ENCODE peak calls at places on chromosomes 6 and 20, in five cellular contexts. V is heart left ventricle, U is IMR-90, S is HCT116, W is body of pancreas. R is an unnamed sample. For H3K4me1, the result is how much of the 10 kb centered on the place peaks cover.

GRCh38 chr20:44646023-44646640 is 5.4 kb downstream of the ADA start:
- ATAC-seq in V (no peak), U (no peak), S (no peak), W (no peak), R (no peak)

GRCh38 chr6:150236544-150236943 is 93.7 kb downstream of the PPP1R14C start:
- ATAC-seq in V (peak), U (no peak), S (no peak), W (peak), R (no peak)

GRCh38 chr20:50368813-50369224 is 141.4 kb upstream of the PTPN1 start:
- ATAC-seq in V (peak), U (no peak), S (peak), W (no peak), R (peak)

GRCh38 chr6:157092736-157093135 is 230.6 kb downstream of the TMEM242 start:
- ATAC-seq in V (peak), U (no peak), S (no peak), W (no peak), R (no peak)

GRCh38 chr6:147322299-147323162 is 118.3 kb downstream of the STXBP5 start:
- ATAC-seq in V (no peak), U (peak), S (no peak), W (no peak), R (peak)

GRCh38 chr20:38635721-38636285 is 34.2 kb downstream of the ARHGAP40 start:
- ATAC-seq in V (no peak), U (no peak), S (no peak), W (no peak), R (no peak)

GRCh38 chr6:98832282-98833100 is 1.9 kb upstream of the POU3F2 start:
- ATAC-seq in V (peak), U (peak), S (no peak), W (no peak), R (peak)

GRCh38 chr6:108168501-108168979 is 2.7 kb downstream of the NR2E1 start:
- ATAC-seq in V (peak), U (peak), S (no peak), W (no peak), R (peak)

GRCh38 chr6:131660195-131660594 is 23.1 kb downstream of the ENPP3 start:
- ATAC-seq in V (no peak), U (peak), S (peak), W (no peak), R (no peak)

GRCh38 chr20:59078231-59078630 is 35.6 kb upstream of the PRELID3B start:
- ATAC-seq in V (no peak), U (no peak), S (no peak), W (no peak), R (no peak)

GRCh38 chr6:81937296-81937937 is 184.9 kb upstream of the TENT5A start:
- ATAC-seq in V (no peak), U (no peak), S (no peak), W (no peak), R (no peak)

GRCh38 chr6:133432021-133432989 is 191.1 kb downstream of the EYA4 start:
- ATAC-seq in V (peak), U (no peak), S (no peak), W (no peak), R (no peak)

GRCh38 chr6:111598211-111598610 is 7.5 kb downstream of the TRAF3IP2 start:
- ATAC-seq in V (no peak), U (peak), S (no peak), W (no peak), R (no peak)

GRCh38 chr6:81736428-81736827 is 16.1 kb downstream of the TENT5A start:
- ATAC-seq in V (peak), U (no peak), S (no peak), W (no peak), R (no peak)

GRCh38 chr20:64023278-64024140 is 12.5 kb upstream of the C20orf204 start:
- ATAC-seq in V (no peak), U (no peak), S (no peak), W (no peak), R (no peak)

GRCh38 chr6:149164199-149164745 is 153.2 kb upstream of the TAB2 start:
- ATAC-seq in V (no peak), U (no peak), S (no peak), W (no peak), R (no peak)

GRCh38 chr6:132209351-132209750 is 191.9 kb downstream of the MOXD1 start:
- ATAC-seq in V (no peak), U (no peak), S (peak), W (no peak), R (no peak)

GRCh38 chr20:49843770-49844169 is 31.1 kb downstream of the SLC9A8 start:
- ATAC-seq in V (no peak), U (no peak), S (no peak), W (no peak), R (no peak)

GRCh38 chr20:18717062-18717461 is 96.5 kb upstream of the SCP2D1 start:
- ATAC-seq in V (no peak), U (no peak), S (no peak), W (no peak), R (no peak)

GRCh38 chr6:2471474-2471873 is 226.1 kb upstream of the GMDS start:
- ATAC-seq in V (no peak), U (no peak), S (no peak), W (no peak), R (no peak)

GRCh38 chr6:8180327-8181161 is 78.2 kb upstream of the EEF1E1 start:
- ATAC-seq in V (no peak), U (peak), S (peak), W (no peak), R (no peak)

GRCh38 chr6:33416386-33417126 is 1.4 kb downstream of the CUTA start:
- ATAC-seq in V (no peak), U (no peak), S (no peak), W (no peak), R (no peak)

GRCh38 chr6:33418690-33419291 is 884 bp upstream of the CUTA start:
- ATAC-seq in V (no peak), U (no peak), S (no peak), W (no peak), R (no peak)

GRCh38 chr6:33415831-33416230 is 2.1 kb downstream of the CUTA start:
- ATAC-seq in V (no peak), U (no peak), S (no peak), W (no peak), R (no peak)

GRCh38 chr6:33417903-33418689 is at the start of gene CUTA:
- ATAC-seq in V (peak), U (peak), S (peak), W (peak), R (peak)

DNA sequence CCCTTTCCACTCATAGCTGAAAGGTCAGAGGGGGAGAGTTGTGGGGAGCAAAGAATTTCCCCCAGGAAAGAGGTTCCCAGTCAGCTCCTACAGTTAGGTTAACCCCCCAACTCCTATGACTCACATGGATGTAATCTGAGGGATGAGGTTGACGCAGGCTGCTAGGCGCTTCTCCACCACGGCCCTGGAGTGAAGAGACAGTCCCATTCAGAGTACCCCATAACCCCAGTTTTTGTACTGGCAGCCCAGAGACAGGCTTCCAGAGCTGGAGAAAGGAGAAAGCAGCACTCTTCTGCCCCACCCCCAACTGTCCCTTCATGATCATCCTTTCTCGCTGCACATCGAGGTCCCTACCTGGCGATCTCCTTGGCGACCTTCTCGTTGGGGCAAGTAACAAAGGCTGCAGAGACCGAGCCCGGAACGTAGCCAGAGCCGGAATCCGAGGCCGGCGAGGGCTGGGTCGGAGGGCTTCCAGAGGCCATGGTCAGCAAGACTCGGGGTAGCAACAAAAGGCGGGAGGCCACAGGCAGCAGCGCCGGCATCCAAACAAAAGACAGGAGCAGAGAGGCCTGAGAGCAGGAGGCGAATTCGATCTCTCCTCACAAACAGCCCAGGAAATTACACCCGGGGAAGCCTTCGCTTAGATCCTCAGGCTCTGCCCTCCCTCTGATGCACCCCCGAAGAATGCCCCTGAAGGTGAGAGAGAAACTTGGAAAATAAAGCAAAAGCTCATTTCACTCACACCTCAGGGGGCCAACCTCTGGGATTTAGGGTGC is 592 bp downstream of the CUTA start:
- ATAC-seq in V (peak), U (peak), S (peak), W (no peak), R (no peak)
- H3K4me1 ChIP-seq in V (under half), U (under half), S (under half), W (half or more), R (half or more)

GRCh38 chr6:10532392-10532791 is 11.2 kb downstream of the GCNT2 start:
- ATAC-seq in V (no peak), U (no peak), S (no peak), W (no peak), R (no peak)

GRCh38 chr6:10534418-10534760 is 13.2 kb downstream of the GCNT2 start:
- ATAC-seq in V (no peak), U (no peak), S (no peak), W (no peak), R (no peak)

GRCh38 chr6:10531942-10532341 is 10.8 kb downstream of the GCNT2 start:
- ATAC-seq in V (no peak), U (no peak), S (no peak), W (no peak), R (no peak)

GRCh38 chr6:10529231-10529801 is 8.2 kb downstream of the GCNT2 start:
- ATAC-seq in V (peak), U (no peak), S (no peak), W (peak), R (no peak)

GRCh38 chr6:10531513-10531912 is 10.4 kb downstream of the GCNT2 start:
- ATAC-seq in V (peak), U (no peak), S (no peak), W (no peak), R (no peak)
- TF ChIP-seq POLR2A in V (no peak), U (no peak), S (no peak), W (no peak), R (no peak)

GRCh38 chr6:75608304-75608703 is 6.6 kb downstream of the SENP6 start:
- ATAC-seq in V (no peak), U (no peak), S (no peak), W (no peak), R (no peak)
- H3K4me1 ChIP-seq in V (half or more), U (under half), S (under half), W (half or more), R (under half)

GRCh38 chr6:32621372-32621771 is 15.8 kb upstream of the HLA-DQA1 start:
- ATAC-seq in V (no peak), U (no peak), S (no peak), W (no peak), R (no peak)
- TF ChIP-seq POLR2A in V (no peak), U (no peak), S (no peak), W (no peak), R (no peak)

DNA sequence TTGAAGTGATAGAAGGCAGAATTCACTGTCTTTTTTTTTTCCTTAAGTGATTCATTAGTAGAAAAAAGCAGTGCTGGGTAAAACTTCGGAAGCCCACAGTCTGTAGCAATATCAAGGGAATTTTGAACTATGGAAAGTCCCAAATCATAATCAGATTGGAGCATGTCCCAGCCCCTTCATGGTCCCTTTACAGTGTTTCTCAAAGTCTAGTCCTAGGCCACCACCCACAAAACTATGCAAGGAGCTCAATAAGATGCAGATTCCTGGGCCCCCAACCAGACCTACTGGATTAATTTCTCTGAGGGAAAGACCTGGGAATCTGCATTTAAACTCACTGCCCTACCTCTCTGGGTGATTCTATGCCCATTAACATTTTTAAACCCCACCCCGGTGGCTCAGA is 22.5 kb downstream of the NEDD9 start:
- ATAC-seq in V (no peak), U (no peak), S (no peak), W (no peak), R (no peak)
- H3K4me1 ChIP-seq in V (half or more), U (under half), S (under half), W (half or more), R (half or more)

GRCh38 chr6:169755162-169755561 is 3.7 kb downstream of the ERMARD start:
- ATAC-seq in V (no peak), U (no peak), S (no peak), W (no peak), R (no peak)

GRCh38 chr6:169746556-169746955 is 4.8 kb downstream of the DYNLT2 start:
- ATAC-seq in V (no peak), U (no peak), S (no peak), W (no peak), R (no peak)

GRCh38 chr6:169752074-169752623 is 727 bp downstream of the ERMARD start:
- ATAC-seq in V (no peak), U (peak), S (no peak), W (no peak), R (no peak)

DNA sequence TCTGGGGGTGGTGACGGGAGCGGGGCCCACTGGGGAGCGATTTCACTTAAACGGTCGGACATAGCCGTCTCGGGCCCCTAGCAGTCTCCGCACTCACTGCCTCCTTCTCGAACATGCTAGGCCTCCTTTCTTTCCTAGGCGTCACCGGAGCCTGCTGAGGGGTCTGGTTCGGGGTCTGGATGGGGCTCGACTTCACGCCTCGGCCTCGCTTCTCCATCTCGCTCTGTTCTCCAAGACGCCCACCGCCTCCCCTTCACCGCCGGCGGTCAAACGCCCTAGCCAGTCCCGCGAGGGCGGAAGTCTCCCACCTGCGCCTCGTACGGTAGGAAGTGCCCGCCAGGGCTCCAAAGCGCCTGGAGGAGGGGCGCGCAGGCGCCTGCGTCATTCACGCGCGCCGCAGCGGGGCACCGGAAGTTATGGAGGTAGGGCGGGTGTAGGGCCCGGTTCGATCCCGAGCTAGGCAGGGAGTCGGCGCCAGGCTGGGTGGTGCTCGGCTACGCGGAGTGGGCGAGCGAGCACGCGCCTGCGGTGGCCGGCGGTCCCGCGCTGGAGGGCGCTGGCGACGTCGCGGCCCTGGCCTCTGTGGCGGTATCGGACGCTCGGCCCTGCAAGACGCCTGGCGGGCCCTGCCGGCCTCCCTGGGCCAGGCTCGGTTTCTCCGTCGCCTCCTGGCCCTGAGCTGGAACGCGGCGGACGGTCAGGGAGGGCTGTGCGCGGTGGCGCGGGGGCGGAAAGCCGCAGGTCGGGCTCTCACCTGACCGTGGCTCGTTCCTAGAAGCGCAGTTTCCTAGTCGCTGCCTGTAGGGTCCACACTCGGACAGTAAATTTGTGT is at the start of the genes DYNLT2 and ERMARD:
- ATAC-seq in V (peak), U (peak), S (peak), W (peak), R (peak)
- TF ChIP-seq POLR2A in V (peak), U (peak), S (peak), W (peak), R (peak)

GRCh38 chr6:53894086-53894485 is 99.3 kb downstream of the LRRC1 start:
- ATAC-seq in V (peak), U (no peak), S (peak), W (no peak), R (peak)

GRCh38 chr6:53887318-53887717 is 92.5 kb downstream of the LRRC1 start:
- ATAC-seq in V (no peak), U (no peak), S (no peak), W (no peak), R (no peak)

GRCh38 chr6:53888931-53889330 is 94.1 kb downstream of the LRRC1 start:
- ATAC-seq in V (no peak), U (peak), S (no peak), W (no peak), R (no peak)

GRCh38 chr6:53896237-53896636 is 101.4 kb downstream of the LRRC1 start:
- ATAC-seq in V (no peak), U (peak), S (no peak), W (no peak), R (no peak)

GRCh38 chr6:53892707-53893106 is 97.9 kb downstream of the LRRC1 start:
- ATAC-seq in V (no peak), U (no peak), S (no peak), W (no peak), R (no peak)
- H3K4me1 ChIP-seq in V (under half), U (under half), S (under half), W (under half), R (under half)

GRCh38 chr6:14117158-14118090 is at the start of gene CD83:
- ATAC-seq in V (peak), U (peak), S (peak), W (peak), R (peak)
- TF ChIP-seq POLR2A in V (no peak), U (peak), S (peak), W (peak), R (peak)

GRCh38 chr6:39493174-39493573 is 170.7 kb upstream of the KCNK16 start:
- ATAC-seq in V (peak), U (no peak), S (no peak), W (no peak), R (peak)

GRCh38 chr6:39493717-39494116 is 171.2 kb upstream of the KCNK16 start:
- ATAC-seq in V (peak), U (no peak), S (no peak), W (no peak), R (peak)

GRCh38 chr6:39488255-39488881 is 165.9 kb upstream of the KCNK16 start:
- ATAC-seq in V (peak), U (no peak), S (no peak), W (no peak), R (no peak)

GRCh38 chr6:39495023-39495422 is 172.5 kb upstream of the KCNK16 start:
- ATAC-seq in V (no peak), U (no peak), S (no peak), W (no peak), R (no peak)

DNA sequence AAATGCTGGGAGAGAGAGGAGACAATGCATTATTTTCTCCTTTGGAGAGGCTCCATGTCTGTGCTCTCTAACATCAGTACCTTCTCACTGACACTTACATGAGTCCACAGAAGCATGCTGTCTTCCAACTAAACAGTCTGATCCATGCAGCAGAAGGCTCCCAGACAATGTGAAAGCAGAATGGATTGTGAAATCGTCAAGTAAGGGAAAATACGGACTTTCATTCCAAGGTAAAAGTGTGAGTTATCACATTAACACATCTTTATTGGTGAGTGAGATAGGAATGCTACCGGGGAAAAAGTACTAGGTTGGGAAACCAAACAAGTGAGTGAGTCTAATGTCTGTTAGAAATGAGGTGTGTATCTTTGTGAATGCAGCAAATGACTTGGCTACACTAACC is 167.6 kb upstream of the KCNK16 start:
- ATAC-seq in V (peak), U (no peak), S (no peak), W (no peak), R (peak)
- H3K4me1 ChIP-seq in V (under half), U (under half), S (under half), W (under half), R (under half)

GRCh38 chr6:37482356-37483292 is 17.1 kb downstream of the CCDC167 start:
- ATAC-seq in V (no peak), U (no peak), S (no peak), W (no peak), R (no peak)
- TF ChIP-seq POLR2A in V (no peak), U (no peak), S (no peak), W (no peak), R (no peak)